ENCODE peak calls at places on chromosomes 7 and 10, in four cellular contexts. One of them, this sample, is unnamed.

GRCh38 chr7:107680478-107680877 is 19.9 kb downstream of the SLC26A4 start:
- DNase-seq in GM12878: no peak
- DNase-seq in HepG2: no peak
- DNase-seq in K562: no peak
- DNase-seq in this sample: no peak

GRCh38 chr10:32646535-32646934 is 200.6 kb downstream of the CCDC7 start:
- DNase-seq in K562: no peak
- DNase-seq in GM12878: no peak
- DNase-seq in HepG2: no peak
- DNase-seq in this sample: no peak

GRCh38 chr7:80231719-80232118 is 97.1 kb downstream of the GNAI1 start:
- DNase-seq in GM12878: no peak
- DNase-seq in HepG2: no peak
- DNase-seq in K562: no peak
- DNase-seq in this sample: no peak

GRCh38 chr7:19353158-19353557 is 207.9 kb upstream of the FERD3L start:
- DNase-seq in HepG2: no peak
- DNase-seq in K562: no peak
- DNase-seq in GM12878: no peak
- DNase-seq in this sample: no peak

GRCh38 chr7:72504057-72504456 is 91.9 kb upstream of the CALN1 start:
- DNase-seq in HepG2: peak; percentile 31
- DNase-seq in GM12878: no peak
- DNase-seq in K562: no peak
- DNase-seq in this sample: no peak

GRCh38 chr10:113555751-113556150 is 2.9 kb downstream of the HABP2 start:
- DNase-seq in GM12878: no peak
- DNase-seq in HepG2: no peak
- DNase-seq in K562: no peak
- DNase-seq in this sample: no peak

GRCh38 chr10:119522747-119523426 is 19.6 kb downstream of the RGS10 start:
- DNase-seq in GM12878: no peak
- DNase-seq in HepG2: peak; percentile 72
- DNase-seq in K562: no peak
- DNase-seq in this sample: no peak

GRCh38 chr7:136405931-136406777 is 429.0 kb upstream of the MTPN start:
- DNase-seq in HepG2: peak; percentile 43
- DNase-seq in K562: peak; percentile 58
- DNase-seq in GM12878: no peak
- DNase-seq in this sample: peak; percentile 51

GRCh38 chr7:137879357-137880158 is 32.8 kb upstream of the DGKI start:
- DNase-seq in GM12878: no peak
- DNase-seq in HepG2: no peak
- DNase-seq in K562: no peak
- DNase-seq in this sample: no peak

GRCh38 chr7:17781491-17782215 is 158.6 kb downstream of the SNX13 start:
- DNase-seq in HepG2: no peak
- DNase-seq in K562: no peak
- DNase-seq in GM12878: no peak
- DNase-seq in this sample: no peak

GRCh38 chr7:43307522-43307921 is 195.1 kb downstream of the HECW1 start:
- DNase-seq in HepG2: no peak
- DNase-seq in K562: no peak
- DNase-seq in GM12878: no peak
- DNase-seq in this sample: no peak

GRCh38 chr10:118980870-118981269 is 48.6 kb upstream of the NANOS1 start:
- DNase-seq in HepG2: no peak
- DNase-seq in K562: no peak
- DNase-seq in GM12878: no peak
- DNase-seq in this sample: no peak

GRCh38 chr10:73773152-73773879 is 8.5 kb upstream of the CHCHD1 start:
- DNase-seq in HepG2: no peak
- DNase-seq in GM12878: no peak
- DNase-seq in K562: no peak
- DNase-seq in this sample: no peak

GRCh38 chr10:66273966-66274519 is 651.8 kb upstream of the LRRTM3 start:
- DNase-seq in GM12878: no peak
- DNase-seq in K562: no peak
- DNase-seq in HepG2: no peak
- DNase-seq in this sample: no peak

GRCh38 chr7:71752171-71752935 is 620.4 kb downstream of the GALNT17 start:
- DNase-seq in GM12878: no peak
- DNase-seq in K562: peak; percentile 78
- DNase-seq in HepG2: peak; percentile 4
- DNase-seq in this sample: peak; percentile 98

GRCh38 chr10:124943301-124944092 is 1.6 kb downstream of the ZRANB1 start:
- DNase-seq in GM12878: no peak
- DNase-seq in HepG2: no peak
- DNase-seq in K562: peak; percentile 0
- DNase-seq in this sample: no peak

GRCh38 chr10:66552331-66552730 is 373.5 kb upstream of the LRRTM3 start:
- DNase-seq in GM12878: no peak
- DNase-seq in K562: no peak
- DNase-seq in HepG2: no peak
- DNase-seq in this sample: no peak

GRCh38 chr10:63246361-63246760 is 113.2 kb downstream of the NRBF2 start:
- DNase-seq in K562: no peak
- DNase-seq in GM12878: no peak
- DNase-seq in HepG2: no peak
- DNase-seq in this sample: no peak

GRCh38 chr7:85528581-85528980 is 341.7 kb upstream of the SEMA3D start:
- DNase-seq in K562: no peak
- DNase-seq in HepG2: no peak
- DNase-seq in GM12878: no peak
- DNase-seq in this sample: no peak

GRCh38 chr7:92275327-92275726 is 29.6 kb downstream of the ANKIB1 start:
- DNase-seq in GM12878: no peak
- DNase-seq in HepG2: no peak
- DNase-seq in K562: no peak
- DNase-seq in this sample: no peak

GRCh38 chr10:26269754-26270153 is 53.2 kb downstream of the GAD2 start:
- DNase-seq in HepG2: peak; percentile 38
- DNase-seq in K562: no peak
- DNase-seq in GM12878: no peak
- DNase-seq in this sample: no peak

GRCh38 chr10:34696423-34696822 is 118.7 kb downstream of the PARD3 start:
- DNase-seq in K562: no peak
- DNase-seq in GM12878: no peak
- DNase-seq in HepG2: no peak
- DNase-seq in this sample: no peak

GRCh38 chr7:27897001-27897400 is 157.0 kb downstream of the TAX1BP1 start:
- DNase-seq in K562: no peak
- DNase-seq in HepG2: no peak
- DNase-seq in GM12878: no peak
- DNase-seq in this sample: no peak

GRCh38 chr7:104264281-104264680 is 56.5 kb upstream of the ORC5 start:
- DNase-seq in GM12878: no peak
- DNase-seq in HepG2: no peak
- DNase-seq in K562: no peak
- DNase-seq in this sample: no peak

GRCh38 chr7:106604303-106604918 is 56.5 kb downstream of the CCDC71L start:
- DNase-seq in K562: no peak
- DNase-seq in HepG2: no peak
- DNase-seq in GM12878: no peak
- DNase-seq in this sample: no peak

GRCh38 chr10:33217854-33218253 is 116.6 kb downstream of the NRP1 start:
- DNase-seq in GM12878: no peak
- DNase-seq in K562: no peak
- DNase-seq in HepG2: no peak
- DNase-seq in this sample: no peak

GRCh38 chr7:132065973-132066611 is 509.7 kb upstream of the PODXL start:
- DNase-seq in K562: no peak
- DNase-seq in HepG2: no peak
- DNase-seq in GM12878: no peak
- DNase-seq in this sample: no peak

GRCh38 chr7:68839014-68839413 is 759.3 kb upstream of the AUTS2 start:
- DNase-seq in K562: no peak
- DNase-seq in GM12878: no peak
- DNase-seq in HepG2: no peak
- DNase-seq in this sample: no peak

GRCh38 chr7:74387606-74388005 is 66.1 kb upstream of the GTF2IRD1 start:
- DNase-seq in HepG2: no peak
- DNase-seq in K562: no peak
- DNase-seq in GM12878: no peak
- DNase-seq in this sample: no peak

GRCh38 chr7:6438427-6438826 is 9.3 kb downstream of the DAGLB start:
- DNase-seq in GM12878: no peak
- DNase-seq in K562: no peak
- DNase-seq in HepG2: no peak
- DNase-seq in this sample: no peak

GRCh38 chr7:47622946-47623640 is 41.2 kb upstream of the TNS3 start:
- DNase-seq in GM12878: no peak
- DNase-seq in HepG2: peak; percentile 89
- DNase-seq in K562: no peak
- DNase-seq in this sample: no peak

GRCh38 chr7:131753620-131754222 is 197.3 kb upstream of the PODXL start:
- DNase-seq in K562: no peak
- DNase-seq in HepG2: peak; percentile 13
- DNase-seq in GM12878: no peak
- DNase-seq in this sample: peak; percentile 66

GRCh38 chr7:92767427-92767826 is 68.9 kb downstream of the CDK6 start:
- DNase-seq in GM12878: no peak
- DNase-seq in HepG2: no peak
- DNase-seq in K562: no peak
- DNase-seq in this sample: no peak

GRCh38 chr7:95690367-95690947 is 81.9 kb upstream of the DYNC1I1 start:
- DNase-seq in GM12878: peak; percentile 8
- DNase-seq in K562: peak; percentile 23
- DNase-seq in HepG2: peak; percentile 47
- DNase-seq in this sample: no peak
- H2AFZ ChIP-seq in GM12878: peak overlapping the region; percentile 46
- H2AFZ ChIP-seq in K562: no peak overlapping the region
- H2AFZ ChIP-seq in HepG2: no peak overlapping the region
- H2AFZ ChIP-seq in this sample: no peak overlapping the region

GRCh38 chr10:14184841-14185500 is 145.8 kb downstream of the FRMD4A start:
- DNase-seq in GM12878: peak; percentile 72
- DNase-seq in K562: peak; percentile 40
- DNase-seq in HepG2: peak; percentile 94
- DNase-seq in this sample: no peak
- TF ChIP-seq CBX5 in GM12878: no peak
- TF ChIP-seq CBX5 in K562: no peak
- TF ChIP-seq CBX5 in HepG2: peak; percentile 32
- TF ChIP-seq CBX5 in this sample: no peak

GRCh38 chr10:131272897-131273451 is 38.5 kb downstream of the TCERG1L start:
- DNase-seq in HepG2: no peak
- DNase-seq in GM12878: no peak
- DNase-seq in K562: no peak
- DNase-seq in this sample: no peak

GRCh38 chr10:131273476-131273875 is 38.0 kb downstream of the TCERG1L start:
- DNase-seq in HepG2: no peak
- DNase-seq in K562: no peak
- DNase-seq in GM12878: no peak
- DNase-seq in this sample: no peak

GRCh38 chr10:131274133-131274880 is 37.2 kb downstream of the TCERG1L start:
- DNase-seq in HepG2: no peak
- DNase-seq in K562: no peak
- DNase-seq in GM12878: no peak
- DNase-seq in this sample: no peak

GRCh38 chr10:131275691-131276090 is 35.8 kb downstream of the TCERG1L start:
- DNase-seq in K562: no peak
- DNase-seq in HepG2: no peak
- DNase-seq in GM12878: no peak
- DNase-seq in this sample: no peak

GRCh38 chr10:131274883-131275282 is 36.6 kb downstream of the TCERG1L start:
- DNase-seq in GM12878: no peak
- DNase-seq in HepG2: no peak
- DNase-seq in K562: no peak
- DNase-seq in this sample: no peak
- H2AFZ ChIP-seq in GM12878: no peak overlapping the region
- H2AFZ ChIP-seq in HepG2: no peak overlapping the region
- H2AFZ ChIP-seq in K562: no peak overlapping the region
- H2AFZ ChIP-seq in this sample: no peak overlapping the region

GRCh38 chr7:150562919-150563318 is 4.3 kb upstream of the GIMAP4 start:
- DNase-seq in GM12878: no peak
- DNase-seq in K562: no peak
- DNase-seq in HepG2: no peak
- DNase-seq in this sample: no peak
- TF ChIP-seq CBX5 in GM12878: no peak
- TF ChIP-seq CBX5 in K562: no peak
- TF ChIP-seq CBX5 in HepG2: no peak
- TF ChIP-seq CBX5 in this sample: no peak

DNA sequence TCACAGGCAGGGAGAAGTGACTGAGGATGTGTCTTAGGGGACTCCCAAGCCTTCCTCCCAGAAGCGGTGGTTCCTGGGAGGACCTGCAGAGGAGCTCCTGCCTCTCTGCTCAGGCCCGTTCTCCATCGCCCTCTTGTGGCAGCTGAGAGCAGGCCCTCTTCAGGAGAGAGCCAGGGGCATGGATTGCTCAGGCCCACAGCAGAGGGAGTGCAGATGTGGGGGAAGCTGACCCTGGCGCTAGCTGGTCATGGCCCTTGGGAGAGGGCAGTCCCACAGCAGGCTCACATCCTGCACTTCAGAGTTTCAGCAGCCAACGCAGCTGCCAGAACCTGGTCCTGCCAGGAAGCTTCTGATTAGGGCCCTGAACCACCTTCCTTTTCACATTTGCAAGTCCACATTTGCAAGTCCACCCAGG is 94.8 kb upstream of the TARP start:
- DNase-seq in GM12878: no peak
- DNase-seq in HepG2: peak; percentile 63
- DNase-seq in K562: peak; percentile 31
- DNase-seq in this sample: peak; percentile 80
- H2AFZ ChIP-seq in GM12878: peak overlapping the region; percentile 51
- H2AFZ ChIP-seq in HepG2: no peak overlapping the region
- H2AFZ ChIP-seq in K562: no peak overlapping the region
- H2AFZ ChIP-seq in this sample: peak overlapping the region; percentile 78

GRCh38 chr10:112120491-112120890 is 63.1 kb downstream of the GPAM start:
- DNase-seq in K562: no peak
- DNase-seq in GM12878: no peak
- DNase-seq in HepG2: no peak
- DNase-seq in this sample: no peak

GRCh38 chr10:112115781-112116385 is 67.7 kb downstream of the GPAM start:
- DNase-seq in HepG2: peak; percentile 55
- DNase-seq in K562: peak; percentile 54
- DNase-seq in GM12878: no peak
- DNase-seq in this sample: peak; percentile 19
- TF ChIP-seq CBX5 in HepG2: no peak
- TF ChIP-seq CBX5 in K562: no peak
- TF ChIP-seq CBX5 in GM12878: no peak
- TF ChIP-seq CBX5 in this sample: no peak